ENCODE peak calls at places on chromosomes 3 and 15, in five cellular contexts. V, Q, G, X and F are unnamed samples.

GRCh38 chr3:47604145-47604544 is 25.5 kb upstream of the CSPG5 start:
- DNase-seq in V (no peak), Q (no peak), G (no peak), X (no peak), F (no peak)

GRCh38 chr15:68644088-68644904 is 65.5 kb downstream of the CORO2B start:
- DNase-seq in V (no peak), Q (peak; percentile 81), G (peak; percentile 90), X (peak; percentile 58), F (no peak)

GRCh38 chr15:66423149-66423548 is 36.4 kb downstream of the MAP2K1 start:
- DNase-seq in V (no peak), Q (no peak), G (no peak), X (no peak), F (no peak)

GRCh38 chr3:105352976-105353375 is 13.7 kb upstream of the ALCAM start:
- DNase-seq in V (no peak), Q (peak; percentile 33), G (peak; percentile 58), X (no peak), F (no peak)

GRCh38 chr15:74748322-74748946 is at the start of gene CYP1A2:
- DNase-seq in V (no peak), Q (no peak), G (no peak), X (no peak), F (no peak)

GRCh38 chr3:126398423-126399347 is 4.0 kb downstream of the CFAP100 start:
- DNase-seq in V (peak; percentile 21), Q (no peak), G (no peak), X (no peak), F (no peak)

GRCh38 chr3:56915969-56916586 is 114.3 kb upstream of the ARHGEF3 start:
- DNase-seq in V (peak; percentile 48), Q (no peak), G (no peak), X (peak; percentile 60), F (no peak)

GRCh38 chr3:197021231-197021630 is 8.4 kb downstream of the MELTF start:
- DNase-seq in V (peak; percentile 56), Q (no peak), G (no peak), X (no peak), F (no peak)

GRCh38 chr3:138949445-138950005 is 2.5 kb downstream of the FOXL2NB start:
- DNase-seq in V (peak; percentile 41), Q (no peak), G (no peak), X (no peak), F (no peak)

DNA sequence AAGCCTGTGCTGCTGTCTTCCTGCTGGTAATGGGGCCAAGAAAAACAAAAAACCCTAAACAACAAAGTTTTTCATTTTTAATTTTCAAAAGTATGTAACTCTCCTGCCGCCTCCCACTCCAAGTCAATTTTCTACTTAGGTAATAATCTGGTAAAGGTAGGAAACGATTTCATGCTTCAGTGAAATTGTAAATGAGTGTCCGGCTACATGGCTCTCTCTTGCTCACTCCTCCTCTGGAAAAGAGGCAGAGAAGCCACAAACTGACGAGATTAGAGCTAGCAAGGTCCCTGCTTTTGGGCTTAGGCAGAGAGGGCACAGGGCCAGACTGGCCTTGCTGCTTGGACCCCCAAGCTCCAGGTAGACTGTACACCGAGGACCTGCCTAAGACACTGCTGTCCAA is 23.4 kb downstream of the KLHL25 start:
- DNase-seq in V (no peak), Q (no peak), G (no peak), X (no peak), F (no peak)
- H3K4me2 ChIP-seq in V (no peak overlapping the region), Q (no peak overlapping the region), G (no peak overlapping the region), X (no peak overlapping the region), F (no peak overlapping the region)

DNA sequence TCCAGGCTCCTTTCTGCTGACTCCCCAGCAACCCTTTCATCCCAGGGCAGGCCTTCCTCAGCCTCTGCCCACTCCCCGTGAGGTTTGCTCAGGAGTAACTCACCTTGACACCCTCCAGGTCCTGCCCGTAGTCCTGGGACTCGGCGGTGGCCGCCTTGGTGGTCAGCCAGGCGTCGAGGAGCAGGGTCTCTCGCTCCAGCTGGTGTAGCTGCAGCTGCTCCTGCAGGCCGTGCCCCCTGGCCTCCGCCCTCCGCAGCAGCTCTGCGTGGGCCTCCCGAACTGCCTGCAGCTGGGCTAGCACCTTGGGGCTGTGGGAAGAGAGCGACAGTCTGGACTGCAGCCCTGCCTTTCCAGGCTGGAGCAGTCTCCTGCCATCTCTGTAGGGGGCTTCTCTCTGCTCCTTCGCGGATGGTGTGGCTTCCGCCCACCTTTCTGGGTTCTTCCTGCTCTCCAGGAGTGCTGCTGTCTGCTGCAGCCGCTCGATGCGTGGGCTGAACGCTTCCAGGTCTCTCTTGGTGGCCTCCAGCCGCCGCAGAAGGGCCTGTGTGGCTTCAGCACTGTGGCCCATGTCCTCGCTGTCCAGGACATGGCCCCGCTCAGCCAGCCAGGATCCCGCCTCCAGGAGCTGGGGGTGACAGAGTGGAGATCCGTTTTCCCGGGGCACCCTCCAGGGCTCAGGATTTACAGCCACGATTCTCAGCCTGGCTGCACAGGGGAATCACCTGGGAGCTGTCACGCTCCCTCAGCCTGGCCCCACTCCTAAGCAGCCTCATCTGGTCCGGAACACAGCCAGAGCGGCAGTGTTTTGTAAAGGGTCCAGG is 16.7 kb downstream of the PLA2G4B start:
- DNase-seq in V (no peak), Q (no peak), G (no peak), X (no peak), F (no peak)
- H2BK15ac ChIP-seq in V (no peak overlapping the region), Q (no peak overlapping the region), G (no peak overlapping the region), X (no peak overlapping the region), F (peak overlapping the region; percentile 89)

DNA sequence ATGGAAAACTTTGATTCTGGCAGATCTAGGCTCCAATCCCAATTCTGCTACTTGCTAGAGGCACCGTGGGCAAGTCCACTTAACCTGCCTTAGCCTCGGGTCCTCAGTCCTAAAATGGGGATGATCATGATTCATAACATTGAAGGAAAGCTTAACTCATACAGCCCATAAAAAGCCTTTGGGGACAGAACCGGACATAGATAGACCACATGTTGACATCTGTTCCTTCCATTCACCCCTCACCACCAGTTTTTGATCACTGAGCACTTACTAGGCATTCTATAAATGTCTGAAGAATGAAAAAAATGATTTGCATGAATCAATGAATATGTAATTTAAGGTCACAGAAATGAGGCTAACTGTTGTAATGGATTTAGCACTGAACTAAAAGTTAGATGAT is 605.8 kb upstream of the CFAP20DC start:
- DNase-seq in V (no peak), Q (no peak), G (no peak), X (no peak), F (no peak)
- H3K4me2 ChIP-seq in V (no peak overlapping the region), Q (no peak overlapping the region), G (no peak overlapping the region), X (no peak overlapping the region), F (no peak overlapping the region)

GRCh38 chr3:73624363-73625123 is at the start of gene PDZRN3:
- DNase-seq in V (peak; percentile 74), Q (peak; percentile 83), G (peak; percentile 82), X (peak; percentile 85), F (peak; percentile 69)
- H2BK15ac ChIP-seq in V (no peak within 1 kb of the TSS), Q (peak within 1 kb of the TSS; percentile 35), G (peak within 1 kb of the TSS; percentile 67), X (no peak within 1 kb of the TSS), F (no peak within 1 kb of the TSS)

DNA sequence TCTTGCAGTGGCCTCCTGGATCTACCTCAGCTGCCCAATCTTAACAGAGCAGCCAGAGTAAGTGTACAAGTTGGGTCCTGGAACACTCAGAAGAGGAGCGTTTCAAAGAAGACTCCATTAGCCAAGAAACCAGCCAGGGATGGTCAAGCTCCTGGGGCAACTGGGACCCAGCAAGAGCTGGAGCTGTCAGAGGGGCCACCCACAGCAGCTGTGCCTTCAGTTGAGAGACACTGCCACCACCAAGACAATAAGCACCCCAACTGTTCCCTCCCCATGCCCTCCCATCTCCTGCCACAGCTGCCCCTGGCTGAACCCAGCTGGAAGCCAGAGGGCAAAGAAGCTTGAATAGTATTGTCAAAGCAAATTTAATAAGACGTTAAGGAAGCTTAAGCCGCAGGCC is 110.6 kb upstream of the TLE3 start:
- DNase-seq in V (peak; percentile 7), Q (no peak), G (no peak), X (no peak), F (no peak)
- H3K4me2 ChIP-seq in V (no peak overlapping the region), Q (no peak overlapping the region), G (no peak overlapping the region), X (no peak overlapping the region), F (no peak overlapping the region)

GRCh38 chr15:79332824-79333510 is 22.1 kb downstream of the TMED3 start:
- DNase-seq in V (no peak), Q (no peak), G (no peak), X (peak; percentile 51), F (no peak)
- H2BK15ac ChIP-seq in V (no peak overlapping the region), Q (no peak overlapping the region), G (no peak overlapping the region), X (no peak overlapping the region), F (no peak overlapping the region)